ENCODE peak calls at places on chromosome 9, in four cellular contexts. B, O, R and S are unnamed samples.

GRCh38 chr9:93068956-93069355 is 10.5 kb downstream of the SUSD3 start:
- DNase-seq in O (no peak), R (no peak), B (no peak), S (no peak)

GRCh38 chr9:134303601-134304000 is 22.7 kb upstream of the RXRA start:
- DNase-seq in O (no peak), R (no peak), B (no peak), S (no peak)

GRCh38 chr9:133031496-133031911 is 707 bp downstream of the GTF3C5 start:
- DNase-seq in R (no peak), B (no peak), O (no peak), S (no peak)

GRCh38 chr9:33320568-33321261 is 30.4 kb downstream of the NFX1 start:
- DNase-seq in R (no peak), O (peak), B (peak), S (no peak)

GRCh38 chr9:126916909-126917308 is 2.3 kb downstream of the RALGPS1 start:
- DNase-seq in O (no peak), B (no peak), R (no peak), S (peak)

GRCh38 chr9:123053711-123054110 is 20.2 kb downstream of the GPR21 start:
- DNase-seq in O (no peak), R (no peak), B (no peak), S (no peak)

GRCh38 chr9:4182831-4183230 is 117.0 kb downstream of the GLIS3 start:
- DNase-seq in R (no peak), O (no peak), B (no peak), S (no peak)

GRCh38 chr9:109010676-109011655 is 2.3 kb downstream of the CTNNAL1 start:
- DNase-seq in O (peak), R (no peak), B (peak), S (no peak)

GRCh38 chr9:19409406-19410194 is 791 bp downstream of the ACER2 start:
- DNase-seq in B (peak), R (no peak), O (no peak), S (peak)

GRCh38 chr9:2966846-2967372 is 123.0 kb upstream of the PUM3 start:
- DNase-seq in R (no peak), O (no peak), B (no peak), S (no peak)

DNA sequence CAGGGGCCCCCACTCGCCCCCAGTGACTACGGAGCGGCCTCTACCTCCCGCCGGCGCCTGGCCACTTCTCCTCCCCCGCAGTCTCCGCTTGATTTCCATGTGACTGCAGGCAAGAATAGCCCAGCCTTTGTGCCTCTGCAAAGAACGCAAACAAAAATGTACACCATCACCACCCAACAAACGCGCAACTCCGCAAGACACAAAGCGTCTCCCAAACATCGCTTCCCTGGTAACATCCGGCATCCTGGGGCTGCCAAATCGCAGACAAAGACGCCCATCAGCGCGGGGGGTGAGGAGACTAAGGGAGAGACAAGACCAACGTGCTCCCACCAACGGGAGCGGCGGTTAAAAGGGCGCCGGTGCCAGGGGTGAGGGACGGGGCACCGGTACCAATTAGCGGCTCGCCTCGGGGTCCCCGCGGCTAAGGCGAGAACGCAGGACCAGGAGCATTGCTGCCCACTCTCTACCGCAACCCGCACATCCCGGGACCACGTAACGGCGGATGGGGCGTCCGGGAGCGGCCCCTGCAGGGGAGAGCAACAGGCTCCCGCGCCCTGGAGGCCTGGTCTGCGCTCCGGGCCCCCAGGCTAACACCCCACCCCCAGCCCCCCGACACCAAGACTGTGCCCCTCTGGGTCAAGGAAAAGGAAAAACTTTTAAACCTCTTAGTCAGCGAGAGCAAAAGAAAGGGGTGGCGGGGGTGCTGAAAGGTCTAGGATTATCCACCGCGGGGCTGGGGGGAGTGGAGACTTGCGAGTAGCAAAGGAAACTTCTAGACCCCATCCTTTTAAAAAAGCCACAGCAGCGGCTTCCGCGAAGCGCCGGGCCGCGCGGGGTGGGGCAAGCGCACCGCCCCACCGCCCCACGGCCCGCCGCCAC is 885 bp downstream of the MPDZ start:
- DNase-seq in B (peak), R (peak), O (peak), S (peak)
- H3K18ac ChIP-seq in B (peak), R (peak), O (peak), S (peak)

DNA sequence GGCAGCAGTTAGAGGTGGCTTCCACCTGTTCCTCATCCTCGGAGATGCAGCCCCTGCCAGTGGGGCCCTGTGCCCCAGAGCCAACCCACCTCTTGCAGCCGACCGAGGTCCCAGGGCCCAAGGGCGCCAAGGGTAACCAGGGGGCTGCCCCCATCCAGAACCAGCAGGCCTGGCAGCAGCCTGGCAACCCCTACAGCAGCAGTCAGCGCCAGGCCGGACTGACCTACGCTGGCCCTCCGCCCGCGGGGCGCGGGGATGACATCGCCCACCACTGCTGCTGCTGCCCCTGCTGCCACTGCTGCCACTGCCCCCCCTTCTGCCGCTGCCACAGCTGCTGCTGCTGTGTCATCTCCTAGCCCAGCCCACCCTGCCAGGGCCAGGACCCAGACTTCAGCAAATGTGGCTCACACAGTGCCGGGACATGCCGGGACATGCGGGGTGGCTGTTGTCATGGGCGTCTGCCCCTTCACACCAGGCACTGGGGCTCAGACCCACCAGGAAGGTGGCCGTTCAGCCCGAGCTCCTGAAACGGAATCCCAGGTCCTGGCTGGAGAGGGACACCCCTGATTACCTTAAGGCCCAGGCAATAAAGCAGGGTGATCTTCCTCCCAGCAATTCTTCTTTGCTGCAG is 842 bp downstream of the CYSRT1 start:
- DNase-seq in B (no peak), R (no peak), O (no peak), S (no peak)
- H3K9ac ChIP-seq in B (no peak), R (no peak), O (no peak), S (no peak)

GRCh38 chr9:104258289-104259045 is 164.4 kb downstream of the SMC2 start:
- DNase-seq in R (peak), B (no peak), O (no peak), S (peak)
- H3K4ac ChIP-seq in R (no peak), B (no peak), O (no peak), S (no peak)

GRCh38 chr9:111740739-111741138 is 54.0 kb downstream of the SHOC1 start:
- DNase-seq in B (no peak), R (peak), O (no peak), S (peak)

GRCh38 chr9:111744363-111744762 is 50.4 kb downstream of the SHOC1 start:
- DNase-seq in R (no peak), O (no peak), B (peak), S (no peak)

GRCh38 chr9:111743275-111743674 is 51.5 kb downstream of the SHOC1 start:
- DNase-seq in B (peak), R (no peak), O (peak), S (no peak)
- H3K18ac ChIP-seq in B (no peak), R (no peak), O (no peak), S (no peak)

DNA sequence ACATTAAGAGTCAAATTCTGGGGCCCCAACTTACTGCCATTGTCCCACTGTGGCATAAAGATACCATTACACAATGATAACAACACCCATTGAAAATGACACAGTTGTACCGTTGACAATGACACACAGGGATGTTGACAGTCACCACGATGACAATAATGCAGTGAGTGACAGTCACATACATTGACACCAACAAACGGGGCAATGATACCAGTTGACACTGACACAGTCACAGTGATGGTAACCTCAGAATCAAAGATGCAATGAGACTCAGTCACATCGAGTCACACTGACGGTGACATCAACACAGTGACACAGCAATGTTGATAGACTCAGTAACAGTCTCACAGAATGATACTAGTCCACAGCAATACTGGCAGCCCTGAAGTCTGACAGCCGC is 16.9 kb downstream of the CNTFR start:
- DNase-seq in R (no peak), O (no peak), B (no peak), S (no peak)
- H3K9ac ChIP-seq in R (no peak), O (no peak), B (no peak), S (no peak)

DNA sequence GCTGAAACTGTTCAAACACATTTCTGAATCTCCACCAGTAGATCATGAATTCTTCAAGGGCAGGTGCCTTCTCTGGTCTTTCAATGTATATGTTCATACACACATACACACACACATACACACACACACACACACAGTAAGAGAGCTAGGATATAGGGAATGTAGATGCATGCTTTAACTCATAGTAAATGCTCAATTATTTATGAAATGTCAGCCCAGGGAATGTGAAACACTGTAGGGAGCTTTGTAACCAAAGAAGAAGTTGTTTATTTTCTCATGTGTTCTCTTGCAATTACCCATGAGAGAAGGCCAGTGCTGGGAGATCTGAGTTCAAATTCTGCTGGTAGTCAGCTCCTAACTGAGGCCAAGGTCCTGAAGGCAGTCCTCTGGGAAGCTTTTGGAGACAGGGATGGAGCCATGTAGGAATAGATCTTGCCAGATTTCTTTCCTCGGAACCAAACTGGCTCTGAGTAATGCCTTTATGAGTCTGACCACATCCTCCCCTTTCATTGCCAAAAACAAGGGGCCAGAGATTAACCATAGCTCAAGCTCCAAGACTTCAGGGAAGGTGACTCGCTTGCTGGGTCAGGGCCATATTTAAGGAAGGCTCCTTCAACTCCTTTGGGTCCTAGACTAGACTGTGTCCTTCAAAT is 487.0 kb upstream of the TNC start:
- DNase-seq in R (no peak), O (peak), B (peak), S (no peak)
- H3K4ac ChIP-seq in R (no peak), O (peak), B (no peak), S (no peak)

DNA sequence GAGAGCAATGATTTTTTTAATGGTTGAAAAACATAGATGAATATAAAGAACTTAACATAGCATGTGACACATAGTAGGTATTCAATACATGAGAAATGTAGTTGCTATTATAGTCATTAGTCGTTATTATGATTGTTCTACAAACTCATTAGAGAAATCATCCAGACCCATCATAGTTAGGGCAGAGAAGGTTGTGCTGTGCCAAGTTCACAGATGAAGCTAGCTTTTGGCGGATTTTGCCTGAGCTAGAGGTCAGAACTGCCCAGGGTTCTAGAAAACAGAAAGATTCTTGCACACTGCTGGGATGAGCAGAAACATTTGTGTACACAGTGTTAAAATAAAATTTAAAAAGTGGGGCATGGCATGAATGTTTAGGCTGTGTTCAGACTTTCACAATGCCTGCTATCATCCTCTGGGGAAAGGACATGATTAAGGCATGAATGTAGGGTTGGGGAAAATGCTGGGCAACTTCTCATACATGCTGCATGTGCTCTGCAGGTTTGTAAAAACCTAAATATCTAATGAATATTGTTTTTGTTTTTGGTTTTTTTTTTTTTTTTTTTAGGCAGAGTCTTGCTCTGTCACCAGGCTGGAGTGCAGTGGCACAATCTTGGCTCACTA is 33.3 kb upstream of the RAD23B start:
- DNase-seq in R (no peak), O (no peak), B (no peak), S (no peak)
- H3K18ac ChIP-seq in R (no peak), O (peak), B (no peak), S (no peak)

GRCh38 chr9:90219548-90220118 is 423.0 kb downstream of the DIRAS2 start:
- DNase-seq in O (no peak), B (peak), R (peak), S (peak)
- H3K9ac ChIP-seq in O (no peak), B (no peak), R (no peak), S (no peak)